ENCODE peak calls at places on chromosomes 2 and 18, in four cellular contexts. J, D, U and X are unnamed samples.

GRCh38 chr2:225100269-225100668 is 58.0 kb upstream of the DOCK10 start:
- DNase-seq in D (no peak), J (no peak), U (no peak), X (no peak)

GRCh38 chr18:42798606-42799005 is 316.9 kb downstream of the RIT2 start:
- DNase-seq in U (no peak), D (no peak), J (no peak), X (no peak)

GRCh38 chr18:79353238-79353637 is 42.5 kb upstream of the NFATC1 start:
- DNase-seq in J (no peak), D (no peak), U (peak; percentile 45), X (no peak)

GRCh38 chr18:34951625-34952379 is 89.4 kb upstream of the MAPRE2 start:
- DNase-seq in U (no peak), J (no peak), D (no peak), X (no peak)

GRCh38 chr2:158600155-158600802 is 143.5 kb downstream of the PKP4 start:
- DNase-seq in J (peak; percentile 15), D (no peak), U (no peak), X (no peak)

GRCh38 chr2:127790694-127791529 is 20.1 kb downstream of the WDR33 start:
- DNase-seq in D (no peak), J (no peak), U (no peak), X (no peak)

GRCh38 chr2:25339121-25339738 is 2.5 kb downstream of the DNMT3A start:
- DNase-seq in J (peak; percentile 56), D (no peak), U (no peak), X (no peak)

GRCh38 chr2:36433311-36434217 is 78.0 kb downstream of the CRIM1 start:
- DNase-seq in U (no peak), J (no peak), D (no peak), X (no peak)

GRCh38 chr2:224085246-224085645 is 46.2 kb upstream of the SERPINE2 start:
- DNase-seq in U (no peak), J (no peak), D (no peak), X (no peak)

GRCh38 chr18:25289040-25289631 is 62.8 kb downstream of the ZNF521 start:
- DNase-seq in J (no peak), D (no peak), U (peak; percentile 22), X (no peak)

GRCh38 chr2:205650450-205650849 is 31.9 kb upstream of the NRP2 start:
- DNase-seq in U (no peak), J (no peak), D (no peak), X (no peak)

GRCh38 chr18:49020129-49020528 is 69.4 kb upstream of the SMAD7 start:
- DNase-seq in U (no peak), D (peak; percentile 59), J (no peak), X (peak; percentile 81)

GRCh38 chr18:79543861-79544385 is 135.7 kb upstream of the CTDP1 start:
- DNase-seq in D (no peak), U (no peak), J (no peak), X (peak; percentile 83)

GRCh38 chr2:64913357-64913869 is 75.8 kb upstream of the SLC1A4 start:
- DNase-seq in J (no peak), U (peak; percentile 21), D (no peak), X (no peak)

GRCh38 chr18:11994708-11995444 is 13.6 kb downstream of the IMPA2 start:
- DNase-seq in J (peak; percentile 74), D (no peak), U (no peak), X (no peak)

GRCh38 chr2:54670485-54671009 is 52.9 kb upstream of the EML6 start:
- DNase-seq in J (no peak), U (no peak), D (no peak), X (peak; percentile 19)

GRCh38 chr2:102737435-102737834 is 24.4 kb upstream of the TMEM182 start:
- DNase-seq in J (no peak), U (no peak), D (no peak), X (no peak)

GRCh38 chr18:49755489-49755888 is 57.8 kb downstream of the ACAA2 start:
- DNase-seq in U (no peak), J (no peak), D (no peak), X (peak; percentile 23)

GRCh38 chr2:631741-632140 is 45.5 kb downstream of the TMEM18 start:
- DNase-seq in J (no peak), D (no peak), U (no peak), X (no peak)

GRCh38 chr2:191951832-191952231 is 104.9 kb upstream of the CAVIN2 start:
- DNase-seq in D (no peak), U (no peak), J (no peak), X (no peak)

GRCh38 chr2:48855142-48855541 is 99.6 kb upstream of the LHCGR start:
- DNase-seq in D (no peak), J (no peak), U (no peak), X (no peak)

GRCh38 chr2:240951045-240951594 is 45.0 kb downstream of the CROCC2 start:
- DNase-seq in D (no peak), J (no peak), U (no peak), X (no peak)

GRCh38 chr2:152071518-152071917 is 27.3 kb downstream of the CACNB4 start:
- DNase-seq in J (no peak), U (no peak), D (no peak), X (no peak)

GRCh38 chr2:190562121-190562520 is 27.6 kb upstream of the NEMP2 start:
- DNase-seq in J (no peak), D (no peak), U (no peak), X (no peak)

GRCh38 chr2:237397072-237397471 is 16.9 kb downstream of the COL6A3 start:
- DNase-seq in D (no peak), J (no peak), U (no peak), X (no peak)

GRCh38 chr2:199463000-199463692 is 5.4 kb upstream of the SATB2 start:
- DNase-seq in J (peak; percentile 52), U (peak; percentile 91), D (no peak), X (peak; percentile 91)

GRCh38 chr2:239290618-239291504 is 110.0 kb downstream of the HDAC4 start:
- DNase-seq in U (no peak), J (peak; percentile 93), D (no peak), X (no peak)

GRCh38 chr18:78766651-78767533 is 212.7 kb upstream of the SALL3 start:
- DNase-seq in D (peak; percentile 36), J (no peak), U (no peak), X (peak; percentile 81)

GRCh38 chr2:218892693-218893348 is 12.2 kb downstream of the WNT10A start:
- DNase-seq in U (peak; percentile 82), J (peak; percentile 38), D (peak; percentile 75), X (no peak)

GRCh38 chr2:179995735-179996134 is 11.4 kb downstream of the CWC22 start:
- DNase-seq in J (no peak), D (no peak), U (no peak), X (no peak)

GRCh38 chr2:10258726-10259125 is 44.0 kb upstream of the HPCAL1 start:
- DNase-seq in D (no peak), J (no peak), U (no peak), X (no peak)

GRCh38 chr2:82027901-82028570 is 1723.5 kb upstream of the LRRTM1 start:
- DNase-seq in U (no peak), D (no peak), J (no peak), X (no peak)

GRCh38 chr18:36518839-36519238 is 221.3 kb downstream of the FHOD3 start:
- DNase-seq in D (no peak), J (no peak), U (no peak), X (no peak)

GRCh38 chr2:20916604-20917286 is 93.8 kb upstream of the LDAH start:
- DNase-seq in D (no peak), J (no peak), U (no peak), X (peak; percentile 57)

GRCh38 chr2:172279214-172279613 is 148.2 kb upstream of the ITGA6 start:
- DNase-seq in U (no peak), D (no peak), J (no peak), X (no peak)

GRCh38 chr2:172280820-172281454 is 146.4 kb upstream of the ITGA6 start:
- DNase-seq in U (no peak), J (peak; percentile 29), D (no peak), X (no peak)

GRCh38 chr2:172278642-172279041 is 148.7 kb upstream of the ITGA6 start:
- DNase-seq in U (peak; percentile 15), J (no peak), D (no peak), X (no peak)

GRCh38 chr2:172281648-172282576 is 145.5 kb upstream of the ITGA6 start:
- DNase-seq in D (no peak), J (no peak), U (no peak), X (no peak)

GRCh38 chr2:172279843-172280242 is 147.5 kb upstream of the ITGA6 start:
- DNase-seq in J (no peak), U (no peak), D (no peak), X (no peak)
- TF ChIP-seq CTCF in J (no peak), U (no peak), D (no peak), X (no peak)

GRCh38 chr2:111958901-111959300 is 60.5 kb downstream of the MERTK start:
- DNase-seq in J (no peak), U (no peak), D (no peak), X (no peak)
- TF ChIP-seq CTCF in J (no peak), U (no peak), D (no peak), X (no peak)

GRCh38 chr2:230871361-230872150 is 6.8 kb downstream of the ITM2C start:
- DNase-seq in U (no peak), J (no peak), D (no peak), X (peak; percentile 78)
- TF ChIP-seq CTCF in U (no peak), J (no peak), D (no peak), X (no peak)

DNA sequence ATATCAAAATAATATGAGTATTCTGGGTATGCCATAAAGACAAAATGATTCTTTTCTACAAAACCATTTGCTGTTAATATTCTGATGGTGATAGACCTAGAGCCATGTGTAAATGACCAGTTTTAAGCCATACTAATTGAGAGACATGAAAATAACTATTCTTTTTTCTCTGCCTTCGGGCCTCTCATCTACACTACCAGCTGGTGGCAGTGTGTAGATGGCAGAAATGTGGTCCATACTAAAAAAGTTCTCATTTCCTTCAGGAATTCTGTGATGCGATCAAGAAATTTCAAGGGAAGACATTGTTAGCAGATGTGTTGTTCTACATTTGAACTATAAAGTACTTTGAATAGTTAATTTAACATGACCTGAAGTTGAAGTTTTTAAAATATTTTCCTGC is 485.2 kb downstream of the TRIB2 start:
- DNase-seq in D (no peak), U (no peak), J (no peak), X (no peak)
- TF ChIP-seq CTCF in D (no peak), U (no peak), J (no peak), X (peak; percentile 24)

DNA sequence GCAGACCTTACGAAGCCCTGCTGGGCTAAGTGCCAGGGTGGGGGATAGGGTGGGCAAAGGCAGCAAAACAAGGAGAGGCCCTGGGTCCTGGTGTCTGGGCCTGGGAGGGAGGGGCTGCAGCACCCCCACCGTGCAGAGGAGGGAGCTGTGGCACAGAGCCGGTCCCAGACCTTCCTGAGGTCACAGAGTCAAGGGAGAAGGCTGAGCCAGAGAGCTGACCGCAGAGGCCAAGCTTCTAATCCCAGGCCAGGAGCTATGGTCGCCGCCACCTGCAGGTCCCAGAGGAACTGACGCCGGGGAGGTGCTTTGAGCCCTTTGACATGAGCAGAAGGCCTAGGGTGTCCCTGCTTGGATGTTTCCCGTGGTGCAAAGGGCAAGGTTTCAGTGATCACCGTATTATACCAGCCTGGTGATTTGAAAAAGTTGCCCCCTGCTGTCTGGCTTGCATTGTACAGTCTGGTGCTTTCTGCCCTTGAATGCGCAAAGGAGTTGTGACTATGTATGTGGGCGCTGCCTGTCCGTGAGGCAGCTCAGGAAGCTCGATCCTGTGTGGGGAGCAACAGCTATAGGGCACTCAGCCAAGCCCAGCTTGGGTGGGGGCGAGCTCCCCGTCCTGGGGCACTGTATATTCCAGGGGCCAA is 44.3 kb downstream of the EDAR start:
- DNase-seq in U (no peak), D (no peak), J (no peak), X (no peak)
- TF ChIP-seq CTCF in U (no peak), D (no peak), J (no peak), X (no peak)